ENCODE peak calls at places on chromosomes 6 and 20, in eight cellular contexts. One of them, this sample, is unnamed.

GRCh38 chr6:121305957-121306607 is 28.2 kb downstream of the TBC1D32 start:
- DNase-seq in stimulated activated CD4-positive, alpha-beta T cell treated with anti-CD3 and anti-CD28 coated beads, Interleukin-1b, Interleukin-23, amount 100 ng/mL, for 1 hour: no peak
- DNase-seq in hypothalamus: no peak
- DNase-seq in OCI-LY7: peak
- DNase-seq in retinal pigment epithelial cell: peak
- DNase-seq in A172: peak
- DNase-seq in activated T-cell treated with anti-CD3 and anti-CD28 coated beads, Interleukin-2, amount 50 U/mL, for 4 hours: no peak
- DNase-seq in activated T-helper 1 cell treated with anti-CD3 and anti-CD28 coated beads, Interleukin-12 subunit alpha, Interleukin-12 subunit beta, Interleukin-2, Interleukin-4 antibody, amounts not matched to agents 30 ng/mL and 10 ng/mL and 1 ng/mL, durations not matched to agents 14 hours and 24 hours and 36 hours: no peak
- DNase-seq in this sample: peak

GRCh38 chr20:10213526-10213925 is 5.1 kb upstream of the SNAP25 start:
- DNase-seq in stimulated activated CD4-positive, alpha-beta T cell treated with anti-CD3 and anti-CD28 coated beads, Interleukin-1b, Interleukin-23, amount 100 ng/mL, for 1 hour: no peak
- DNase-seq in hypothalamus: no peak
- DNase-seq in OCI-LY7: no peak
- DNase-seq in retinal pigment epithelial cell: no peak
- DNase-seq in A172: no peak
- DNase-seq in activated T-cell treated with anti-CD3 and anti-CD28 coated beads, Interleukin-2, amount 50 U/mL, for 4 hours: no peak
- DNase-seq in activated T-helper 1 cell treated with anti-CD3 and anti-CD28 coated beads, Interleukin-12 subunit alpha, Interleukin-12 subunit beta, Interleukin-2, Interleukin-4 antibody, amounts not matched to agents 30 ng/mL and 10 ng/mL and 1 ng/mL, durations not matched to agents 14 hours and 24 hours and 36 hours: no peak
- DNase-seq in this sample: no peak

GRCh38 chr6:105036371-105036770 is 79.5 kb downstream of the LIN28B start:
- DNase-seq in stimulated activated CD4-positive, alpha-beta T cell treated with anti-CD3 and anti-CD28 coated beads, Interleukin-1b, Interleukin-23, amount 100 ng/mL, for 1 hour: no peak
- DNase-seq in hypothalamus: no peak
- DNase-seq in OCI-LY7: no peak
- DNase-seq in retinal pigment epithelial cell: no peak
- DNase-seq in A172: no peak
- DNase-seq in activated T-cell treated with anti-CD3 and anti-CD28 coated beads, Interleukin-2, amount 50 U/mL, for 4 hours: no peak
- DNase-seq in activated T-helper 1 cell treated with anti-CD3 and anti-CD28 coated beads, Interleukin-12 subunit alpha, Interleukin-12 subunit beta, Interleukin-2, Interleukin-4 antibody, amounts not matched to agents 30 ng/mL and 10 ng/mL and 1 ng/mL, durations not matched to agents 14 hours and 24 hours and 36 hours: no peak
- DNase-seq in this sample: no peak

GRCh38 chr6:137159912-137160311 is 13.5 kb downstream of the IL22RA2 start:
- DNase-seq in stimulated activated CD4-positive, alpha-beta T cell treated with anti-CD3 and anti-CD28 coated beads, Interleukin-1b, Interleukin-23, amount 100 ng/mL, for 1 hour: no peak
- DNase-seq in hypothalamus: no peak
- DNase-seq in OCI-LY7: no peak
- DNase-seq in retinal pigment epithelial cell: no peak
- DNase-seq in A172: no peak
- DNase-seq in activated T-cell treated with anti-CD3 and anti-CD28 coated beads, Interleukin-2, amount 50 U/mL, for 4 hours: no peak
- DNase-seq in activated T-helper 1 cell treated with anti-CD3 and anti-CD28 coated beads, Interleukin-12 subunit alpha, Interleukin-12 subunit beta, Interleukin-2, Interleukin-4 antibody, amounts not matched to agents 30 ng/mL and 10 ng/mL and 1 ng/mL, durations not matched to agents 14 hours and 24 hours and 36 hours: no peak
- DNase-seq in this sample: no peak

GRCh38 chr20:34581341-34582189 is 23.0 kb downstream of the MAP1LC3A start:
- DNase-seq in stimulated activated CD4-positive, alpha-beta T cell treated with anti-CD3 and anti-CD28 coated beads, Interleukin-1b, Interleukin-23, amount 100 ng/mL, for 1 hour: no peak
- DNase-seq in hypothalamus: no peak
- DNase-seq in OCI-LY7: no peak
- DNase-seq in retinal pigment epithelial cell: no peak
- DNase-seq in A172: peak
- DNase-seq in activated T-cell treated with anti-CD3 and anti-CD28 coated beads, Interleukin-2, amount 50 U/mL, for 4 hours: no peak
- DNase-seq in activated T-helper 1 cell treated with anti-CD3 and anti-CD28 coated beads, Interleukin-12 subunit alpha, Interleukin-12 subunit beta, Interleukin-2, Interleukin-4 antibody, amounts not matched to agents 30 ng/mL and 10 ng/mL and 1 ng/mL, durations not matched to agents 14 hours and 24 hours and 36 hours: peak
- DNase-seq in this sample: no peak

GRCh38 chr6:121971886-121972285 is 427.6 kb upstream of the HSF2 start:
- DNase-seq in stimulated activated CD4-positive, alpha-beta T cell treated with anti-CD3 and anti-CD28 coated beads, Interleukin-1b, Interleukin-23, amount 100 ng/mL, for 1 hour: no peak
- DNase-seq in hypothalamus: no peak
- DNase-seq in OCI-LY7: no peak
- DNase-seq in retinal pigment epithelial cell: peak
- DNase-seq in A172: peak
- DNase-seq in activated T-cell treated with anti-CD3 and anti-CD28 coated beads, Interleukin-2, amount 50 U/mL, for 4 hours: no peak
- DNase-seq in activated T-helper 1 cell treated with anti-CD3 and anti-CD28 coated beads, Interleukin-12 subunit alpha, Interleukin-12 subunit beta, Interleukin-2, Interleukin-4 antibody, amounts not matched to agents 30 ng/mL and 10 ng/mL and 1 ng/mL, durations not matched to agents 14 hours and 24 hours and 36 hours: no peak
- DNase-seq in this sample: no peak

GRCh38 chr6:89379281-89379680 is 26.8 kb upstream of the UBE2J1 start:
- DNase-seq in stimulated activated CD4-positive, alpha-beta T cell treated with anti-CD3 and anti-CD28 coated beads, Interleukin-1b, Interleukin-23, amount 100 ng/mL, for 1 hour: no peak
- DNase-seq in hypothalamus: no peak
- DNase-seq in OCI-LY7: peak
- DNase-seq in retinal pigment epithelial cell: no peak
- DNase-seq in A172: no peak
- DNase-seq in activated T-cell treated with anti-CD3 and anti-CD28 coated beads, Interleukin-2, amount 50 U/mL, for 4 hours: no peak
- DNase-seq in activated T-helper 1 cell treated with anti-CD3 and anti-CD28 coated beads, Interleukin-12 subunit alpha, Interleukin-12 subunit beta, Interleukin-2, Interleukin-4 antibody, amounts not matched to agents 30 ng/mL and 10 ng/mL and 1 ng/mL, durations not matched to agents 14 hours and 24 hours and 36 hours: no peak
- DNase-seq in this sample: no peak

GRCh38 chr6:157226026-157226639 is 97.2 kb downstream of the TMEM242 start:
- DNase-seq in stimulated activated CD4-positive, alpha-beta T cell treated with anti-CD3 and anti-CD28 coated beads, Interleukin-1b, Interleukin-23, amount 100 ng/mL, for 1 hour: no peak
- DNase-seq in hypothalamus: no peak
- DNase-seq in OCI-LY7: no peak
- DNase-seq in retinal pigment epithelial cell: no peak
- DNase-seq in A172: peak
- DNase-seq in activated T-cell treated with anti-CD3 and anti-CD28 coated beads, Interleukin-2, amount 50 U/mL, for 4 hours: no peak
- DNase-seq in activated T-helper 1 cell treated with anti-CD3 and anti-CD28 coated beads, Interleukin-12 subunit alpha, Interleukin-12 subunit beta, Interleukin-2, Interleukin-4 antibody, amounts not matched to agents 30 ng/mL and 10 ng/mL and 1 ng/mL, durations not matched to agents 14 hours and 24 hours and 36 hours: no peak
- DNase-seq in this sample: no peak

GRCh38 chr20:35653893-35654292 is 10.8 kb downstream of the CPNE1 start:
- DNase-seq in stimulated activated CD4-positive, alpha-beta T cell treated with anti-CD3 and anti-CD28 coated beads, Interleukin-1b, Interleukin-23, amount 100 ng/mL, for 1 hour: no peak
- DNase-seq in hypothalamus: no peak
- DNase-seq in OCI-LY7: no peak
- DNase-seq in retinal pigment epithelial cell: no peak
- DNase-seq in A172: no peak
- DNase-seq in activated T-cell treated with anti-CD3 and anti-CD28 coated beads, Interleukin-2, amount 50 U/mL, for 4 hours: no peak
- DNase-seq in activated T-helper 1 cell treated with anti-CD3 and anti-CD28 coated beads, Interleukin-12 subunit alpha, Interleukin-12 subunit beta, Interleukin-2, Interleukin-4 antibody, amounts not matched to agents 30 ng/mL and 10 ng/mL and 1 ng/mL, durations not matched to agents 14 hours and 24 hours and 36 hours: no peak
- DNase-seq in this sample: no peak

GRCh38 chr6:150617062-150617461 is 17.4 kb downstream of the PLEKHG1 start:
- DNase-seq in stimulated activated CD4-positive, alpha-beta T cell treated with anti-CD3 and anti-CD28 coated beads, Interleukin-1b, Interleukin-23, amount 100 ng/mL, for 1 hour: no peak
- DNase-seq in hypothalamus: no peak
- DNase-seq in OCI-LY7: no peak
- DNase-seq in retinal pigment epithelial cell: no peak
- DNase-seq in A172: no peak
- DNase-seq in activated T-cell treated with anti-CD3 and anti-CD28 coated beads, Interleukin-2, amount 50 U/mL, for 4 hours: no peak
- DNase-seq in activated T-helper 1 cell treated with anti-CD3 and anti-CD28 coated beads, Interleukin-12 subunit alpha, Interleukin-12 subunit beta, Interleukin-2, Interleukin-4 antibody, amounts not matched to agents 30 ng/mL and 10 ng/mL and 1 ng/mL, durations not matched to agents 14 hours and 24 hours and 36 hours: no peak
- DNase-seq in this sample: no peak

GRCh38 chr6:112429226-112429625 is 82.1 kb downstream of the RFPL4B start:
- DNase-seq in stimulated activated CD4-positive, alpha-beta T cell treated with anti-CD3 and anti-CD28 coated beads, Interleukin-1b, Interleukin-23, amount 100 ng/mL, for 1 hour: no peak
- DNase-seq in hypothalamus: no peak
- DNase-seq in OCI-LY7: no peak
- DNase-seq in retinal pigment epithelial cell: no peak
- DNase-seq in A172: peak
- DNase-seq in activated T-cell treated with anti-CD3 and anti-CD28 coated beads, Interleukin-2, amount 50 U/mL, for 4 hours: no peak
- DNase-seq in activated T-helper 1 cell treated with anti-CD3 and anti-CD28 coated beads, Interleukin-12 subunit alpha, Interleukin-12 subunit beta, Interleukin-2, Interleukin-4 antibody, amounts not matched to agents 30 ng/mL and 10 ng/mL and 1 ng/mL, durations not matched to agents 14 hours and 24 hours and 36 hours: no peak
- DNase-seq in this sample: no peak

GRCh38 chr6:10882654-10883053 is 813 bp upstream of the GCM2 start:
- DNase-seq in stimulated activated CD4-positive, alpha-beta T cell treated with anti-CD3 and anti-CD28 coated beads, Interleukin-1b, Interleukin-23, amount 100 ng/mL, for 1 hour: no peak
- DNase-seq in hypothalamus: no peak
- DNase-seq in OCI-LY7: no peak
- DNase-seq in retinal pigment epithelial cell: no peak
- DNase-seq in A172: no peak
- DNase-seq in activated T-cell treated with anti-CD3 and anti-CD28 coated beads, Interleukin-2, amount 50 U/mL, for 4 hours: no peak
- DNase-seq in activated T-helper 1 cell treated with anti-CD3 and anti-CD28 coated beads, Interleukin-12 subunit alpha, Interleukin-12 subunit beta, Interleukin-2, Interleukin-4 antibody, amounts not matched to agents 30 ng/mL and 10 ng/mL and 1 ng/mL, durations not matched to agents 14 hours and 24 hours and 36 hours: no peak
- DNase-seq in this sample: no peak